ENCODE peak calls at places on chromosomes 5 and 9, in four cellular contexts. One of them, this sample, is unnamed.

GRCh38 chr5:174693697-174694400 is 30.5 kb upstream of the MSX2 start:
- DNase-seq in dorsolateral prefrontal cortex: no peak
- DNase-seq in activated B cell treated with CpG ODN at 0.5 μM for 24 hours: no peak
- DNase-seq in CD8-positive, alpha-beta T cell: no peak
- DNase-seq in this sample: no peak

GRCh38 chr5:110956913-110957813 is 114.3 kb upstream of the TSLP start:
- DNase-seq in dorsolateral prefrontal cortex: no peak
- DNase-seq in activated B cell treated with CpG ODN at 0.5 μM for 24 hours: no peak
- DNase-seq in CD8-positive, alpha-beta T cell: no peak
- DNase-seq in this sample: no peak

GRCh38 chr5:35205186-35205585 is 25.1 kb downstream of the PRLR start:
- DNase-seq in dorsolateral prefrontal cortex: no peak
- DNase-seq in activated B cell treated with CpG ODN at 0.5 μM for 24 hours: no peak
- DNase-seq in CD8-positive, alpha-beta T cell: no peak
- DNase-seq in this sample: no peak

GRCh38 chr5:167786871-167787568 is 504.4 kb upstream of the WWC1 start:
- DNase-seq in dorsolateral prefrontal cortex: no peak
- DNase-seq in activated B cell treated with CpG ODN at 0.5 μM for 24 hours: no peak
- DNase-seq in CD8-positive, alpha-beta T cell: no peak
- DNase-seq in this sample: no peak

GRCh38 chr9:111016046-111017026 is 21.9 kb downstream of the LPAR1 start:
- DNase-seq in dorsolateral prefrontal cortex: no peak
- DNase-seq in activated B cell treated with CpG ODN at 0.5 μM for 24 hours: no peak
- DNase-seq in CD8-positive, alpha-beta T cell: no peak
- DNase-seq in this sample: no peak

GRCh38 chr5:137706841-137707240 is 29.0 kb downstream of the KLHL3 start:
- DNase-seq in dorsolateral prefrontal cortex: no peak
- DNase-seq in activated B cell treated with CpG ODN at 0.5 μM for 24 hours: no peak
- DNase-seq in CD8-positive, alpha-beta T cell: no peak
- DNase-seq in this sample: no peak

GRCh38 chr9:21777701-21778100 is 24.7 kb upstream of the MTAP start:
- DNase-seq in dorsolateral prefrontal cortex: no peak
- DNase-seq in activated B cell treated with CpG ODN at 0.5 μM for 24 hours: no peak
- DNase-seq in CD8-positive, alpha-beta T cell: no peak
- DNase-seq in this sample: no peak

GRCh38 chr5:147391781-147392180 is 118.1 kb downstream of the DPYSL3 start:
- DNase-seq in dorsolateral prefrontal cortex: no peak
- DNase-seq in activated B cell treated with CpG ODN at 0.5 μM for 24 hours: no peak
- DNase-seq in CD8-positive, alpha-beta T cell: no peak
- DNase-seq in this sample: no peak

GRCh38 chr9:78778843-78779486 is 482.0 kb downstream of the PSAT1 start:
- DNase-seq in dorsolateral prefrontal cortex: no peak
- DNase-seq in activated B cell treated with CpG ODN at 0.5 μM for 24 hours: no peak
- DNase-seq in CD8-positive, alpha-beta T cell: no peak
- DNase-seq in this sample: no peak

GRCh38 chr5:160556886-160557285 is 135.2 kb downstream of the PTTG1 start:
- DNase-seq in dorsolateral prefrontal cortex: no peak
- DNase-seq in activated B cell treated with CpG ODN at 0.5 μM for 24 hours: no peak
- DNase-seq in CD8-positive, alpha-beta T cell: no peak
- DNase-seq in this sample: no peak

GRCh38 chr5:73388371-73388684 is 60.2 kb downstream of the FOXD1 start:
- DNase-seq in dorsolateral prefrontal cortex: no peak
- DNase-seq in activated B cell treated with CpG ODN at 0.5 μM for 24 hours: no peak
- DNase-seq in CD8-positive, alpha-beta T cell: no peak
- DNase-seq in this sample: no peak

GRCh38 chr5:94361832-94362754 is 256.3 kb downstream of the KIAA0825 start:
- DNase-seq in dorsolateral prefrontal cortex: no peak
- DNase-seq in activated B cell treated with CpG ODN at 0.5 μM for 24 hours: no peak
- DNase-seq in CD8-positive, alpha-beta T cell: no peak
- DNase-seq in this sample: no peak

GRCh38 chr5:135490245-135491037 is 38.3 kb upstream of the TIFAB start:
- DNase-seq in dorsolateral prefrontal cortex: no peak
- DNase-seq in activated B cell treated with CpG ODN at 0.5 μM for 24 hours: no peak
- DNase-seq in CD8-positive, alpha-beta T cell: no peak
- DNase-seq in this sample: no peak

GRCh38 chr5:83632874-83633273 is 87.8 kb downstream of the HAPLN1 start:
- DNase-seq in dorsolateral prefrontal cortex: no peak
- DNase-seq in activated B cell treated with CpG ODN at 0.5 μM for 24 hours: no peak
- DNase-seq in CD8-positive, alpha-beta T cell: no peak
- DNase-seq in this sample: no peak

GRCh38 chr5:103207653-103208052 is 50.9 kb upstream of the MACIR start:
- DNase-seq in dorsolateral prefrontal cortex: no peak
- DNase-seq in activated B cell treated with CpG ODN at 0.5 μM for 24 hours: no peak
- DNase-seq in CD8-positive, alpha-beta T cell: no peak
- DNase-seq in this sample: no peak

GRCh38 chr5:82597437-82597836 is 319.3 kb upstream of the RPS23 start:
- DNase-seq in dorsolateral prefrontal cortex: no peak
- DNase-seq in activated B cell treated with CpG ODN at 0.5 μM for 24 hours: no peak
- DNase-seq in CD8-positive, alpha-beta T cell: no peak
- DNase-seq in this sample: no peak

GRCh38 chr9:92094655-92095054 is 20.6 kb downstream of the SPTLC1 start:
- DNase-seq in dorsolateral prefrontal cortex: no peak
- DNase-seq in activated B cell treated with CpG ODN at 0.5 μM for 24 hours: no peak
- DNase-seq in CD8-positive, alpha-beta T cell: no peak
- DNase-seq in this sample: no peak

GRCh38 chr9:120018550-120018949 is 561.4 kb downstream of the CDK5RAP2 start:
- DNase-seq in dorsolateral prefrontal cortex: no peak
- DNase-seq in activated B cell treated with CpG ODN at 0.5 μM for 24 hours: no peak
- DNase-seq in CD8-positive, alpha-beta T cell: no peak
- DNase-seq in this sample: no peak

GRCh38 chr5:1757511-1757910 is 42.1 kb downstream of the MRPL36 start:
- DNase-seq in dorsolateral prefrontal cortex: peak
- DNase-seq in activated B cell treated with CpG ODN at 0.5 μM for 24 hours: no peak
- DNase-seq in CD8-positive, alpha-beta T cell: no peak
- DNase-seq in this sample: no peak

GRCh38 chr5:177308740-177309139 is 3.0 kb downstream of the MXD3 start:
- DNase-seq in dorsolateral prefrontal cortex: no peak
- DNase-seq in activated B cell treated with CpG ODN at 0.5 μM for 24 hours: no peak
- DNase-seq in CD8-positive, alpha-beta T cell: no peak
- DNase-seq in this sample: no peak

GRCh38 chr5:118551031-118551430 is 437.3 kb downstream of the DTWD2 start:
- DNase-seq in dorsolateral prefrontal cortex: no peak
- DNase-seq in activated B cell treated with CpG ODN at 0.5 μM for 24 hours: no peak
- DNase-seq in CD8-positive, alpha-beta T cell: no peak
- DNase-seq in this sample: no peak

GRCh38 chr9:4866239-4866969 is 73.7 kb downstream of the RCL1 start:
- DNase-seq in dorsolateral prefrontal cortex: no peak
- DNase-seq in activated B cell treated with CpG ODN at 0.5 μM for 24 hours: no peak
- DNase-seq in CD8-positive, alpha-beta T cell: no peak
- DNase-seq in this sample: no peak

GRCh38 chr9:70044450-70045307 is 1.0 kb downstream of the MAMDC2 start:
- DNase-seq in dorsolateral prefrontal cortex: no peak
- DNase-seq in activated B cell treated with CpG ODN at 0.5 μM for 24 hours: no peak
- DNase-seq in CD8-positive, alpha-beta T cell: no peak
- DNase-seq in this sample: no peak

GRCh38 chr9:130499804-130500263 is 55.1 kb downstream of the ASS1 start:
- DNase-seq in dorsolateral prefrontal cortex: no peak
- DNase-seq in activated B cell treated with CpG ODN at 0.5 μM for 24 hours: no peak
- DNase-seq in CD8-positive, alpha-beta T cell: no peak
- DNase-seq in this sample: no peak

GRCh38 chr9:123310551-123311249 is 42.3 kb upstream of the STRBP start:
- DNase-seq in dorsolateral prefrontal cortex: no peak
- DNase-seq in activated B cell treated with CpG ODN at 0.5 μM for 24 hours: no peak
- DNase-seq in CD8-positive, alpha-beta T cell: no peak
- DNase-seq in this sample: no peak

GRCh38 chr9:122827759-122828090 is 663 bp downstream of the PDCL start:
- DNase-seq in dorsolateral prefrontal cortex: no peak
- DNase-seq in activated B cell treated with CpG ODN at 0.5 μM for 24 hours: no peak
- DNase-seq in CD8-positive, alpha-beta T cell: no peak
- DNase-seq in this sample: no peak

GRCh38 chr5:141100243-141100805 is at the start of gene PCDHB3:
- DNase-seq in dorsolateral prefrontal cortex: no peak
- DNase-seq in activated B cell treated with CpG ODN at 0.5 μM for 24 hours: no peak
- DNase-seq in CD8-positive, alpha-beta T cell: no peak
- DNase-seq in this sample: no peak

GRCh38 chr5:144712090-144712489 is 541.4 kb downstream of the KCTD16 start:
- DNase-seq in dorsolateral prefrontal cortex: no peak
- DNase-seq in activated B cell treated with CpG ODN at 0.5 μM for 24 hours: no peak
- DNase-seq in CD8-positive, alpha-beta T cell: no peak
- DNase-seq in this sample: no peak

DNA sequence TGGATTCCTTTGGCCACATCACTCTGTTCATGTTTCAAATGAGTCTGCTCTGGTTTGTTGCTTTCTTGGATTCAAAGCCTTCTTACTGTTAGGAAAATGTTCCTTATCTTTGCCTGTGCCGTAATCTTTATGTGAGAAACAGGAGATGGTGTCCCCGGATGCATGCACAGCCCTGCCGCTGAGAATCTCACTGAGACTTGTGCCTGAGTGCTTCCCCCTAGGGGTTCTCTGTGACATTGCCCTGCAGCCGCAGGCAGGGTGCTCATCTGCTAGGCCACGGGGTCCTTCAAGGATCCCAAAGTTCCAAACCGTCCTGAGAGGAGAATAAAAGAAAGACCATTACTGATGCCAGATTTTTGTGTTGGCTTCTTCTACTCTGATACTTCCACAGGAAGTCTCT is 81.4 kb upstream of the ANKRD55 start:
- DNase-seq in dorsolateral prefrontal cortex: no peak
- DNase-seq in activated B cell treated with CpG ODN at 0.5 μM for 24 hours: peak
- DNase-seq in CD8-positive, alpha-beta T cell: no peak
- DNase-seq in this sample: no peak
- TF ChIP-seq CTCF in dorsolateral prefrontal cortex: no peak
- TF ChIP-seq CTCF in activated B cell treated with CpG ODN at 0.5 μM for 24 hours: no peak
- TF ChIP-seq CTCF in CD8-positive, alpha-beta T cell: peak
- TF ChIP-seq CTCF in this sample: peak

GRCh38 chr9:129177443-129177790 is 644 bp downstream of the IER5L start:
- DNase-seq in dorsolateral prefrontal cortex: no peak
- DNase-seq in activated B cell treated with CpG ODN at 0.5 μM for 24 hours: peak
- DNase-seq in CD8-positive, alpha-beta T cell: no peak
- DNase-seq in this sample: no peak
- TF ChIP-seq CTCF in dorsolateral prefrontal cortex: no peak
- TF ChIP-seq CTCF in activated B cell treated with CpG ODN at 0.5 μM for 24 hours: no peak
- TF ChIP-seq CTCF in CD8-positive, alpha-beta T cell: no peak
- TF ChIP-seq CTCF in this sample: no peak

DNA sequence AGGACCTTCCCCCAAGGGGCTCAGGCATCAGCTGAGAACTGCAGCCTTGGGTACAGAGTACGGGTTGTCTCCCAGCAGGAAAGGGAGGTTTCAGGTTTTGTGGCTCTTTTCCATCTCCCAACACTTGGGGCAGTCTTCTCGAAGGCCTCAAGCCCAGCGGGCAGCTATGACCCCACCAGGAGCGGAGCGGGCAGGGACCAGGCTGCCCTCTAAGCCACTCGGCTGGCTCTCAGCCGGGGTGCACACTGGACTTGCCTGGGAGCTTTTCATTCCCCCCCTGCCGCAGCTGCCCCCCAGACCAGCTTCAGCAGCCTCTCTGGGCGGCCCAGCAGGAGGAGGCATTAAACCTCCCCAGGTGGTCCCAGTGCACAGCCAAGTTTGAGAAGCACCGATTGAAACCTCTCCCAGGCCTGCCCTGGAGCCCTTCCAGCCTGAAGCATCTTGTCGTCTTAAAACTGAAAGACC is 20.8 kb downstream of the NTNG2 start:
- DNase-seq in dorsolateral prefrontal cortex: no peak
- DNase-seq in activated B cell treated with CpG ODN at 0.5 μM for 24 hours: no peak
- DNase-seq in CD8-positive, alpha-beta T cell: no peak
- DNase-seq in this sample: no peak
- TF ChIP-seq CTCF in dorsolateral prefrontal cortex: no peak
- TF ChIP-seq CTCF in activated B cell treated with CpG ODN at 0.5 μM for 24 hours: no peak
- TF ChIP-seq CTCF in CD8-positive, alpha-beta T cell: no peak
- TF ChIP-seq CTCF in this sample: peak

GRCh38 chr5:139772392-139772791 is 23.2 kb upstream of the PSD2 start:
- DNase-seq in dorsolateral prefrontal cortex: no peak
- DNase-seq in activated B cell treated with CpG ODN at 0.5 μM for 24 hours: no peak
- DNase-seq in CD8-positive, alpha-beta T cell: no peak
- DNase-seq in this sample: no peak
- TF ChIP-seq CTCF in dorsolateral prefrontal cortex: no peak
- TF ChIP-seq CTCF in activated B cell treated with CpG ODN at 0.5 μM for 24 hours: no peak
- TF ChIP-seq CTCF in CD8-positive, alpha-beta T cell: no peak
- TF ChIP-seq CTCF in this sample: no peak

DNA sequence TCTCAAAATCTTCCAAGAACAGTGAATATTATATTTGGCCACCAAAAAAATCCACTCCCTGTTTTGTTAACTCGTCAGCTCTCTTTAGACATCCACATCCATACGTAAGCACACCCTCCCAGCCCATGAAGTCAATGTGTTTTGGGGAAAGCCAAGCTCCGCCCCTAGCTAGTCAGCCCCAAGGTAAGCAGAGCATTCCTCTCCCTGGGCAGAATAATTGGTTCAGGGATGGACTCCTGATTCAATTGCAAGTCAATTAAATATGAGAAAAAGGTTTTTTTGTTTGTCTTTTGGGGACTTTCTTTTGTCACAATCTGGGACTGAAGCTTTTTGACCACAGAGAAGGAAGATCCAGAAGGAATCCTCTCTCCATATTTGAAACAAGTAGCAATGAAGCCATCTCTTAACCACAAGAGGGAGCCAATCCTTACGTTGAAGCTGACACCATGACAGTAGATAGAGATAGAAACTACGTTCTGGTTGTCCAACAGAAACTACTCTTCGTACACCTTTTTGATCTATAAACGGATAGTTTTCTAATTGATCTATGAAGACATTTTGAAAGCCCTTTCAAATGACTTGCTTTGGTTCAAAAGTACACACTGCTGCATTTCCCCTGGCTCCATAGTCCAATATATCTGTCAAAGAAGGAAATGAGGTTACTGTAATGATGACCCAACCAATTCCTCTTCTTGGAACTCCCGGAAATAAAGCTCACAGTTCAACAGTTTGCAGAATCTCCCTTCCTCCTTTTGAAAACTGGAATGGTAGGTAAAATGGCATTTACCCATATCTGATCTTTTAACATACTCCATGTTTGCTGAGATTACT is 166.4 kb downstream of the TLE1 start:
- DNase-seq in dorsolateral prefrontal cortex: no peak
- DNase-seq in activated B cell treated with CpG ODN at 0.5 μM for 24 hours: no peak
- DNase-seq in CD8-positive, alpha-beta T cell: no peak
- DNase-seq in this sample: no peak
- TF ChIP-seq CTCF in dorsolateral prefrontal cortex: peak
- TF ChIP-seq CTCF in activated B cell treated with CpG ODN at 0.5 μM for 24 hours: no peak
- TF ChIP-seq CTCF in CD8-positive, alpha-beta T cell: no peak
- TF ChIP-seq CTCF in this sample: peak

GRCh38 chr5:71569748-71570509 is 17.2 kb upstream of the MCCC2 start:
- DNase-seq in dorsolateral prefrontal cortex: no peak
- DNase-seq in activated B cell treated with CpG ODN at 0.5 μM for 24 hours: no peak
- DNase-seq in CD8-positive, alpha-beta T cell: no peak
- DNase-seq in this sample: no peak

GRCh38 chr5:71576241-71576640 is 10.9 kb upstream of the MCCC2 start:
- DNase-seq in dorsolateral prefrontal cortex: no peak
- DNase-seq in activated B cell treated with CpG ODN at 0.5 μM for 24 hours: no peak
- DNase-seq in CD8-positive, alpha-beta T cell: no peak
- DNase-seq in this sample: no peak

DNA sequence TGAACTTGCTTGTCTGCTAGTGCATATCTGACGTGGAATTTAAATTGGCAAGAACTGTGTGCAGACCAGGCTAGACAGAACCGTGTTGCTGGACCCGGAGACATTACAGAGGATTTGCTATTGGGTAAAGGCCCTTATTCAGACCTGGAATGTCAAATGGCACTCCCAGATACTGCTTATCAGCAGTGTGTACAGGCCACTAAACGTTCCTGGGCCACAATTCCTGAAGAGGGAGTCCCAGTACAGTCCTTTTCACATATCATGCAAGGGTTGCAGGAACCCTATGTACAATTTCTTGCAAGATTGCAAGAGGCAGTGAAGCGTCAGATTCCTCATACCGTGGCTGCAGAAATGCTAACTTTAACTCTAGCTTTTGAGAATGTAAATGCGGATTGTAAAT is 13.5 kb upstream of the MCCC2 start:
- DNase-seq in dorsolateral prefrontal cortex: no peak
- DNase-seq in activated B cell treated with CpG ODN at 0.5 μM for 24 hours: no peak
- DNase-seq in CD8-positive, alpha-beta T cell: no peak
- DNase-seq in this sample: no peak
- TF ChIP-seq CTCF in dorsolateral prefrontal cortex: no peak
- TF ChIP-seq CTCF in activated B cell treated with CpG ODN at 0.5 μM for 24 hours: no peak
- TF ChIP-seq CTCF in CD8-positive, alpha-beta T cell: no peak
- TF ChIP-seq CTCF in this sample: no peak